ENCODE peak calls at places on chromosomes 2 and 18, in four cellular contexts. Z is IMR-90, N is sigmoid colon, R is tibial artery. F is an unnamed sample.
A peak's percentile ranks its signal among the peaks of the same experiment; 100 is the strongest.

GRCh38 chr18:48990497-48991298 is 39.9 kb upstream of the SMAD7 start:
- DNase-seq in Z (peak; percentile 75), N (no peak), R (peak; percentile 51), F (peak; percentile 84)

GRCh38 chr2:142724713-142725349 is 152.6 kb upstream of the KYNU start:
- DNase-seq in Z (no peak), N (no peak), R (no peak), F (no peak)

GRCh38 chr2:105396254-105397024 is 2.4 kb downstream of the FHL2 start:
- DNase-seq in Z (peak; percentile 98), N (peak; percentile 74), R (peak; percentile 60), F (no peak)

GRCh38 chr18:44411971-44412370 is 268.7 kb upstream of the SETBP1 start:
- DNase-seq in Z (no peak), N (no peak), R (no peak), F (no peak)

GRCh38 chr2:135903650-135904049 is 27.4 kb upstream of the MCM6 start:
- DNase-seq in Z (no peak), N (no peak), R (no peak), F (no peak)

GRCh38 chr2:31365348-31365747 is 49.2 kb downstream of the XDH start:
- DNase-seq in Z (no peak), N (no peak), R (no peak), F (no peak)

GRCh38 chr2:48474599-48475298 is 55.2 kb upstream of the STON1 start:
- DNase-seq in Z (peak; percentile 46), N (no peak), R (no peak), F (no peak)

GRCh38 chr2:71453404-71454220 is at the start of gene DYSF:
- DNase-seq in Z (peak; percentile 17), N (peak; percentile 78), R (peak; percentile 38), F (no peak)

GRCh38 chr18:72419914-72420313 is 124.2 kb downstream of the CBLN2 start:
- DNase-seq in Z (no peak), N (no peak), R (no peak), F (no peak)

GRCh38 chr2:172226244-172227061 is 123.8 kb upstream of the DLX2 start:
- DNase-seq in Z (no peak), N (no peak), R (no peak), F (no peak)

GRCh38 chr2:42569116-42569711 is 782 bp downstream of the MTA3 start:
- DNase-seq in Z (peak; percentile 12), N (peak; percentile 69), R (peak; percentile 22), F (peak; percentile 52)

GRCh38 chr2:5696741-5697521 is 4.7 kb downstream of the SOX11 start:
- DNase-seq in Z (peak; percentile 53), N (peak; percentile 70), R (no peak), F (no peak)

GRCh38 chr2:188322569-188323531 is 31.2 kb downstream of the GULP1 start:
- DNase-seq in Z (peak; percentile 83), N (no peak), R (no peak), F (no peak)

GRCh38 chr2:165055081-165055879 is 100.0 kb upstream of the SLC38A11 start:
- DNase-seq in Z (peak; percentile 22), N (no peak), R (no peak), F (no peak)

GRCh38 chr18:75041586-75041985 is 167.4 kb downstream of the PTGR3 start:
- DNase-seq in Z (peak; percentile 50), N (no peak), R (no peak), F (no peak)

DNA sequence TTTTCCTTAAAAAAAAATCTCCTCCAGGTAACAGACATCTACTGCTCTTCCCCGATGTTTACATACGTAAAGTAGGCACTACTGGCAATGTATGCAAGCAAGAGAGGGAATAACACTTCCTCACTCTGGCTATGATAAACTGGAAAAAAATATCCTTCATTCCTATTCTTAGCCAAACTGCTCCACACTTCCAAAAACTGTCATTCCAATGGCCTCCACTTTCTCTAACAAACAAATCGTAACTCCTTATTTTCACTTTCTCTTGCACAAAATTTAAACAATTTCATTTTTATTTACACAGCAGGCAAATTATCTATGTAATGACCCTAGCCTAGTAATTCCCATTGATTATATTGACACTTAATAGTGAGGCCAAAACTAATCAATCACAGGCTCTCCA is 184.4 kb downstream of the TCF4 start:
- DNase-seq in Z (no peak), N (no peak), R (no peak), F (no peak)
- H3K4me3 ChIP-seq in Z (no peak overlapping the region), N (peak overlapping the region; percentile 39), R (peak overlapping the region; percentile 42), F (peak overlapping the region; percentile 62)

GRCh38 chr2:173401716-173402326 is 47.1 kb downstream of the CDCA7 start:
- DNase-seq in Z (peak; percentile 8), N (no peak), R (no peak), F (no peak)
- H3K4me3 ChIP-seq in Z (peak overlapping the region; percentile 1), N (no peak overlapping the region), R (no peak overlapping the region), F (peak overlapping the region; percentile 42)

GRCh38 chr2:200050921-200051620 is 95.7 kb downstream of the MAIP1 start:
- DNase-seq in Z (no peak), N (no peak), R (no peak), F (no peak)
- H3K4me3 ChIP-seq in Z (no peak overlapping the region), N (no peak overlapping the region), R (no peak overlapping the region), F (no peak overlapping the region)

DNA sequence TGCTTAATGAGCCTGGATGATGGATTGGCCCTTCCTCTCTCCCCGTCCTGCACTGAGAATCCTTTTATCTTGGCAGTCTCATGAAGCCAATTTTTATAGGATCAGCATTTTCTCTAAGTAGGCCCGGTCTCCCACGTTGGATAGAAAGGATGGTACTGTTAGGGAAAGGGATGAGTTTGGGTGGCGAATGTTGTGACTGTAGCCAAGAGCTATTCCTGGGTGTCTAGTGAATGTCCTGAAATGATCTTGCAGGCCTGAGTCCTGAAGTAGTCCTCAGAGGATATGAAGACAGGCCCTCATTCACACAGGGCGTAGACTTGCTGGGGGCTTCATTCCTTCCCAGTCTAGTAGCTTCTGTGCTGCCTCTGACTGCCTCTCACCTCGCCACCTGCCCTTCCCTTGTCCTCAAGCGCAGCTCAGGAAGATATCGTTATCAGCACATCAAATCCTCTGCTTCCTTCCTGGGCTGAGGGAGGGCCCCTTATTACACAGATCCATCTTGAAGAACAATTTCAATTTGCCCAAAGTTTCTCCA is 8.9 kb downstream of the LBH start:
- DNase-seq in Z (no peak), N (no peak), R (no peak), F (peak; percentile 57)
- H3K4me3 ChIP-seq in Z (peak overlapping the region; percentile 1), N (no peak overlapping the region), R (peak overlapping the region; percentile 1), F (peak overlapping the region; percentile 61)

GRCh38 chr2:96907405-96908041 is 37.6 kb upstream of the SEMA4C start:
- DNase-seq in Z (peak; percentile 24), N (peak; percentile 97), R (peak; percentile 92), F (peak; percentile 96)
- H3K4me3 ChIP-seq in Z (no peak overlapping the region), N (peak overlapping the region; percentile 23), R (peak overlapping the region; percentile 43), F (peak overlapping the region; percentile 68)

GRCh38 chr2:178629463-178629862 is 149.2 kb downstream of the PLEKHA3 start:
- DNase-seq in Z (no peak), N (no peak), R (no peak), F (no peak)

GRCh38 chr2:178627401-178627800 is 147.1 kb downstream of the PLEKHA3 start:
- DNase-seq in Z (no peak), N (no peak), R (no peak), F (no peak)

GRCh38 chr2:178632729-178633128 is 152.5 kb downstream of the PLEKHA3 start:
- DNase-seq in Z (no peak), N (no peak), R (no peak), F (no peak)

GRCh38 chr2:178628590-178628989 is 148.3 kb downstream of the PLEKHA3 start:
- DNase-seq in Z (no peak), N (no peak), R (no peak), F (no peak)
- H3K4me3 ChIP-seq in Z (no peak overlapping the region), N (no peak overlapping the region), R (no peak overlapping the region), F (no peak overlapping the region)

GRCh38 chr2:235501663-235502009 is 7.8 kb downstream of the AGAP1 start:
- DNase-seq in Z (no peak), N (no peak), R (no peak), F (no peak)

GRCh38 chr2:235498556-235499305 is 4.9 kb downstream of the AGAP1 start:
- DNase-seq in Z (no peak), N (no peak), R (no peak), F (no peak)

GRCh38 chr2:235500110-235500760 is 6.4 kb downstream of the AGAP1 start:
- DNase-seq in Z (no peak), N (no peak), R (no peak), F (no peak)

GRCh38 chr2:235499306-235499812 is 5.5 kb downstream of the AGAP1 start:
- DNase-seq in Z (no peak), N (no peak), R (no peak), F (no peak)

GRCh38 chr2:235500761-235501662 is 7.2 kb downstream of the AGAP1 start:
- DNase-seq in Z (peak; percentile 71), N (no peak), R (no peak), F (no peak)
- H3K4me3 ChIP-seq in Z (no peak overlapping the region), N (no peak overlapping the region), R (no peak overlapping the region), F (no peak overlapping the region)

GRCh38 chr2:240818543-240819403 is 1.2 kb downstream of the KIF1A start:
- DNase-seq in Z (no peak), N (no peak), R (no peak), F (no peak)
- H3K4me3 ChIP-seq in Z (no peak overlapping the region), N (peak overlapping the region; percentile 23), R (peak overlapping the region; percentile 19), F (peak overlapping the region; percentile 60)

GRCh38 chr2:68721482-68722071 is 13.0 kb upstream of the ARHGAP25 start:
- DNase-seq in Z (no peak), N (no peak), R (no peak), F (no peak)

GRCh38 chr2:68722712-68723111 is 11.9 kb upstream of the ARHGAP25 start:
- DNase-seq in Z (no peak), N (no peak), R (no peak), F (no peak)

GRCh38 chr2:68716948-68717661 is 17.5 kb upstream of the ARHGAP25 start:
- DNase-seq in Z (no peak), N (no peak), R (no peak), F (no peak)

GRCh38 chr2:68719912-68720311 is 14.7 kb upstream of the ARHGAP25 start:
- DNase-seq in Z (no peak), N (no peak), R (no peak), F (no peak)

GRCh38 chr2:68720665-68721064 is 13.9 kb upstream of the ARHGAP25 start:
- DNase-seq in Z (no peak), N (no peak), R (no peak), F (no peak)
- H3K4me3 ChIP-seq in Z (no peak overlapping the region), N (no peak overlapping the region), R (no peak overlapping the region), F (no peak overlapping the region)

F was measured in coronary artery.